ENCODE peak calls at places on chromosome X, in five cellular contexts. Z is endothelial cell of umbilical vein; U is tibial artery; R is stimulated activated CD4-positive, alpha-beta T cell treated with anti-CD3 and anti-CD28 coated beads, Interleukin-1b, Interleukin-23, amount 100 ng/mL, for 1 hour; Y is astrocyte. C is an unnamed sample.

GRCh38 chrX:50495616-50496015 is 25.0 kb upstream of the DGKK start:
- DNase-seq in Z (no peak), U (no peak), R (no peak), Y (peak), C (no peak)

GRCh38 chrX:22121161-22121560 is 89.0 kb downstream of the PHEX start:
- DNase-seq in Z (no peak), U (no peak), R (no peak), Y (no peak), C (no peak)

GRCh38 chrX:118872102-118872566 is 48.5 kb downstream of the ZCCHC12 start:
- DNase-seq in Z (no peak), U (peak), R (no peak), Y (no peak), C (no peak)

GRCh38 chrX:154369453-154370299 is 4.8 kb downstream of the FLNA start:
- DNase-seq in Z (peak), U (peak), R (no peak), Y (peak), C (peak)

GRCh38 chrX:128464091-128464490 is 411.9 kb upstream of the ACTRT1 start:
- DNase-seq in Z (no peak), U (no peak), R (no peak), Y (peak), C (no peak)

GRCh38 chrX:13015536-13016236 is 28.7 kb downstream of the FAM9C start:
- DNase-seq in Z (no peak), U (no peak), R (no peak), Y (no peak), C (no peak)

GRCh38 chrX:1449581-1450149 is 3.0 kb downstream of the ASMTL start:
- DNase-seq in Z (no peak), U (no peak), R (no peak), Y (no peak), C (no peak)

GRCh38 chrX:107448625-107449468 is 605 bp upstream of the FRMPD3 start:
- DNase-seq in Z (no peak), U (no peak), R (no peak), Y (no peak), C (peak)

GRCh38 chrX:38205037-38205436 is 15.6 kb downstream of the SRPX start:
- DNase-seq in Z (no peak), U (no peak), R (no peak), Y (no peak), C (peak)

GRCh38 chrX:8913665-8914409 is 112.7 kb upstream of the FAM9A start:
- DNase-seq in Z (no peak), U (peak), R (no peak), Y (peak), C (no peak)

GRCh38 chrX:79506001-79506400 is 138.9 kb upstream of the ITM2A start:
- DNase-seq in Z (no peak), U (no peak), R (no peak), Y (no peak), C (no peak)

GRCh38 chrX:85622635-85623034 is 243.2 kb upstream of the POF1B start:
- DNase-seq in Z (no peak), U (no peak), R (no peak), Y (no peak), C (no peak)

GRCh38 chrX:153554519-153555167 is 37.2 kb downstream of the ATP2B3 start:
- DNase-seq in Z (peak), U (peak), R (no peak), Y (no peak), C (peak)

GRCh38 chrX:38805294-38806053 is 4.2 kb downstream of the MID1IP1 start:
- DNase-seq in Z (peak), U (peak), R (no peak), Y (peak), C (no peak)

GRCh38 chrX:16005899-16006298 is 117.5 kb upstream of the GRPR start:
- DNase-seq in Z (no peak), U (no peak), R (no peak), Y (no peak), C (no peak)

GRCh38 chrX:52979993-52980392 is 21.7 kb upstream of the FAM156A start:
- DNase-seq in Z (no peak), U (no peak), R (no peak), Y (peak), C (no peak)

C was measured in Karpas-422.